ENCODE peak calls at places on chromosomes 7 and 10, in four cellular contexts. B is NB4, O is left lung, X is EL. T is an unnamed sample.

GRCh38 chr7:2060701-2061100 is 172.0 kb downstream of the MAD1L1 start:
- DNase-seq in B (no peak), O (no peak), X (no peak), T (peak)

GRCh38 chr7:28068811-28069216 is 111.8 kb downstream of the JAZF1 start:
- DNase-seq in B (peak), O (no peak), X (peak), T (peak)

GRCh38 chr7:47217570-47218360 is 364.1 kb downstream of the TNS3 start:
- DNase-seq in B (no peak), O (no peak), X (no peak), T (no peak)

GRCh38 chr7:92665926-92666325 is 75.7 kb upstream of the FAM133B start:
- DNase-seq in B (no peak), O (no peak), X (peak), T (peak)

GRCh38 chr10:51010977-51011376 is 63.3 kb upstream of the PRKG1 start:
- DNase-seq in B (peak), O (no peak), X (peak), T (peak)

GRCh38 chr7:45239486-45239885 is 81.9 kb downstream of the RAMP3 start:
- DNase-seq in B (no peak), O (no peak), X (peak), T (peak)

GRCh38 chr7:99102361-99102760 is 41.5 kb downstream of the SMURF1 start:
- DNase-seq in B (no peak), O (no peak), X (peak), T (no peak)

GRCh38 chr10:101709359-101710063 is 14.5 kb upstream of the FBXW4 start:
- DNase-seq in B (no peak), O (no peak), X (peak), T (peak)

GRCh38 chr7:50404392-50404791 is 45.8 kb downstream of the FIGNL1 start:
- DNase-seq in B (no peak), O (no peak), X (no peak), T (no peak)

GRCh38 chr10:63275094-63275493 is 142.0 kb downstream of the NRBF2 start:
- DNase-seq in B (no peak), O (no peak), X (no peak), T (no peak)